ENCODE peak calls at places on chromosomes 2 and 18, in six cellular contexts. T, D, R, J, V and X are unnamed samples. For H3K36me3, the result is how much of the 10 kb centered on the place peaks cover.

GRCh38 chr2:100228967-100229366 is 86.6 kb upstream of the AFF3 start:
- DNase-seq in D (no peak), R (no peak), J (no peak), V (no peak), T (no peak), X (no peak)

GRCh38 chr2:127588241-127588640 is 52.8 kb downstream of the MYO7B start:
- DNase-seq in R (no peak), D (no peak), V (no peak), J (no peak), T (no peak), X (no peak)

GRCh38 chr2:158089322-158089721 is 12.4 kb upstream of the UPP2 start:
- DNase-seq in T (no peak), R (no peak), V (no peak), D (no peak), J (no peak), X (no peak)

GRCh38 chr2:63614983-63615945 is 26.5 kb downstream of the MDH1 start:
- DNase-seq in D (peak), J (peak), T (no peak), R (no peak), V (peak), X (no peak)

GRCh38 chr2:218387369-218388194 is 5.5 kb downstream of the SLC11A1 start:
- DNase-seq in J (no peak), D (peak), R (no peak), T (no peak), V (peak), X (no peak)

GRCh38 chr2:167492486-167492885 is 604.2 kb downstream of the XIRP2 start:
- DNase-seq in T (no peak), J (no peak), D (peak), V (no peak), R (no peak), X (no peak)

GRCh38 chr2:66948234-66948633 is 448.9 kb upstream of the ETAA1 start:
- DNase-seq in D (no peak), V (no peak), R (no peak), J (no peak), T (no peak), X (no peak)

GRCh38 chr2:212536385-212537310 is 2.0 kb downstream of the ERBB4 start:
- DNase-seq in J (no peak), T (no peak), R (no peak), V (no peak), D (no peak), X (no peak)

GRCh38 chr2:166025313-166025712 is 71.7 kb upstream of the TTC21B start:
- DNase-seq in T (no peak), V (no peak), J (no peak), R (no peak), D (no peak), X (no peak)

GRCh38 chr2:177242136-177242987 is 22.2 kb downstream of the NFE2L2 start:
- DNase-seq in V (peak), J (peak), T (no peak), R (no peak), D (peak), X (no peak)

GRCh38 chr2:26640331-26640745 is 828 bp downstream of the CIB4 start:
- DNase-seq in R (no peak), T (no peak), D (peak), V (peak), J (peak), X (no peak)

GRCh38 chr2:12177052-12177994 is 430.9 kb downstream of the LPIN1 start:
- DNase-seq in R (peak), D (peak), V (peak), T (no peak), J (no peak), X (peak)

GRCh38 chr2:177063331-177063730 is 149.3 kb upstream of the HNRNPA3 start:
- DNase-seq in T (no peak), J (no peak), R (no peak), V (no peak), D (no peak), X (no peak)

GRCh38 chr2:179818546-179818945 is 42.9 kb downstream of the ZNF385B start:
- DNase-seq in R (no peak), T (no peak), D (no peak), J (no peak), V (no peak), X (no peak)

GRCh38 chr2:55364189-55365055 is 55.2 kb downstream of the CCDC88A start:
- DNase-seq in T (no peak), D (peak), V (peak), R (no peak), J (no peak), X (peak)

GRCh38 chr2:3481011-3481400 is 38.3 kb downstream of the ADI1 start:
- DNase-seq in R (no peak), V (peak), D (no peak), T (no peak), J (no peak), X (no peak)

GRCh38 chr2:43292851-43293743 is 66.7 kb upstream of the ZFP36L2 start:
- DNase-seq in J (no peak), T (no peak), D (no peak), V (peak), R (no peak), X (no peak)

GRCh38 chr2:54403512-54404238 is 52.5 kb upstream of the SPTBN1 start:
- DNase-seq in J (no peak), D (no peak), T (no peak), V (no peak), R (no peak), X (no peak)

GRCh38 chr2:97653874-97654273 is 8.0 kb downstream of the COX5B start:
- DNase-seq in V (peak), T (no peak), J (no peak), R (no peak), D (peak), X (no peak)

GRCh38 chr2:3160751-3161330 is 216.8 kb downstream of the EIPR1 start:
- DNase-seq in V (no peak), J (no peak), R (no peak), D (peak), T (no peak), X (peak)

GRCh38 chr2:110105608-110106467 is 9.8 kb downstream of the MALL start:
- DNase-seq in T (no peak), D (peak), V (peak), R (no peak), J (peak), X (peak)

GRCh38 chr2:187055463-187055862 is 206.5 kb upstream of the ZSWIM2 start:
- DNase-seq in T (no peak), J (no peak), V (no peak), R (no peak), D (no peak), X (no peak)

GRCh38 chr2:10019174-10019971 is 24.0 kb upstream of the KLF11 start:
- DNase-seq in T (no peak), V (no peak), J (no peak), R (no peak), D (peak), X (no peak)

GRCh38 chr2:18721038-18721922 is 131.9 kb upstream of the NT5C1B start:
- DNase-seq in V (no peak), T (no peak), R (no peak), J (no peak), D (peak), X (no peak)

GRCh38 chr2:105287692-105288091 is 41.8 kb downstream of the TGFBRAP1 start:
- DNase-seq in V (no peak), T (no peak), D (peak), J (peak), R (peak), X (peak)

GRCh38 chr18:28766721-28767120 is 589.8 kb upstream of the CDH2 start:
- DNase-seq in V (no peak), J (no peak), D (peak), R (no peak), T (no peak), X (peak)

GRCh38 chr18:27656905-27657304 is 471.8 kb upstream of the CHST9 start:
- DNase-seq in V (no peak), J (no peak), R (no peak), D (no peak), T (no peak), X (no peak)

GRCh38 chr2:207734264-207734635 is 22.8 kb downstream of the CCNYL1 start:
- DNase-seq in V (peak), R (peak), J (peak), D (peak), T (no peak), X (no peak)

GRCh38 chr2:230678451-230678850 is 34.2 kb upstream of the CAB39 start:
- DNase-seq in R (no peak), T (no peak), V (no peak), J (no peak), D (no peak), X (no peak)

GRCh38 chr2:96869281-96869823 is 528 bp downstream of the SEMA4C start:
- DNase-seq in D (peak), V (peak), J (peak), R (no peak), T (peak), X (peak)

DNA sequence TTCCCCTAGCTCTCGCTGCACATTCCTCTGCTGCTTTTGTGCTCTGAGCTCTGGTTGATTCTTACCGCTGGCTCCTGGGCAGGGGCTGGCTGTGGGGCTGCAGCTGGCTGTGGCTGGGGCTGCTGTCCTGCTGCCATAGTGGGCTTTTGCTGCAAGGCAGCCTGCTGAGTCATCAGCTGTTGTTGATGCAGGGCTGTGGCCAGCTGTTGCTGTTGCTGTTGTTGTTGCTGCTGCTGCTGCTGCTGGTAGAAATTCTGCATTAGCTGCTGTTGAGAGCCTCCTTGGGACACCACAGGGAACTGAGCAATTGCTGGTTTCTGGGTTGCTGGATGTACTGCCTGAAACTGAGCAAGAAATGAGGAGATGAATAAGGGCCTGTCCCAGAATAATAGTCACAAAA is 77.2 kb upstream of the NFU1 start:
- DNase-seq in D (peak), J (no peak), T (no peak), R (no peak), V (no peak), X (peak)
- H3K36me3 ChIP-seq in D (under half), J (under half), T (under half), R (under half), V (under half), X (under half)

GRCh38 chr2:164747140-164747539 is 94.5 kb downstream of the COBLL1 start:
- DNase-seq in D (no peak), V (no peak), T (no peak), R (no peak), J (no peak), X (no peak)
- H3K4me3 ChIP-seq in D (no peak), V (no peak), T (no peak), R (no peak), J (no peak), X (no peak)

GRCh38 chr2:38742797-38743559 is 8.2 kb downstream of the SRSF7 start:
- DNase-seq in D (no peak), V (no peak), J (no peak), T (no peak), R (no peak), X (no peak)

GRCh38 chr2:38744399-38744780 is 6.8 kb downstream of the SRSF7 start:
- DNase-seq in R (no peak), T (no peak), J (no peak), V (no peak), D (no peak), X (no peak)

GRCh38 chr2:38740851-38741541 is 10.2 kb downstream of the SRSF7 start:
- DNase-seq in R (peak), V (peak), T (no peak), J (no peak), D (peak), X (no peak)

GRCh38 chr2:38741542-38741852 is 9.7 kb downstream of the SRSF7 start:
- DNase-seq in R (no peak), J (no peak), D (no peak), T (no peak), V (no peak), X (no peak)

GRCh38 chr2:38743672-38744398 is 7.3 kb downstream of the SRSF7 start:
- DNase-seq in J (no peak), R (no peak), V (no peak), T (no peak), D (no peak), X (no peak)
- H3K36me3 ChIP-seq in J (half or more), R (half or more), V (half or more), T (under half), D (under half), X (half or more)

GRCh38 chr2:28341208-28341891 is 51.3 kb upstream of the FOSL2 start:
- DNase-seq in T (no peak), J (no peak), D (no peak), R (no peak), V (no peak), X (no peak)
- H3K4me3 ChIP-seq in T (no peak), J (no peak), D (no peak), R (no peak), V (no peak), X (no peak)

DNA sequence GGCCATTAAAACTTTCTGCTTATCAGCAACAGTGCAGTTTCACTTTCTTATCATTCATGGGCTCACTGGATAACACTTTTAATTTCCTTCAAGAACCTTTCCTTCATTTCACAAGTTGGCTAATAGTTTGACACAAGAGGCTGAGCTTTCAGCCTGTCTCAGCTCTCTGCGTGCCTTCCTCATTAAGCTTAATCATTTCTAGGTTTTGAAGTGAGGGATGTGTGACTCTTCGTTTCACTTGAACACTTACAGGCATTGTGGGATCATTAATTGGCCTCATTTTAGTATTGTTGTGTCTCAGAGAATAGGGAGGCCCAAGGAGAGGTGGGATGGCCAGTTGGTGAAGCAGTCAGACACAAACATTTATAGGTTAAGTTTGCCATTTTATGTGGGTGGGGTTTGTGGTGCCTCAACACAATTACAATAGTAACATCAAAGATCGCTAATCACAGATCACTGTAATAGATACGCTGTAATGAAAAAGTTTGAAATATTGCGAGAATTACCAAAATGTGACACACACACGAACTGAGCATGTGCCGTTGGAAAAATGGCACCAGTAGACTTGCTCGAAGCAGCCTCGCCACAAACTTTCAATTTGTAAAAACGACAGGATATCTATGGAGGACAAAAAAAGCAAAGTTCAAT is 129.4 kb downstream of the ZNF236 start:
- DNase-seq in D (no peak), V (no peak), J (no peak), R (no peak), T (no peak), X (no peak)
- H3K36me3 ChIP-seq in D (under half), V (under half), J (under half), R (under half), T (under half), X (under half)